ENCODE peak calls at places on chromosomes 6 and 20, in six cellular contexts. R, N, A, Z, K and P are unnamed samples.

GRCh38 chr20:15895560-15896084 is 677.6 kb downstream of the KIF16B start:
- DNase-seq in R (no peak), N (no peak), A (no peak), Z (no peak), K (no peak), P (no peak)

GRCh38 chr6:145323652-145324051 is 411.7 kb downstream of the EPM2A start:
- DNase-seq in R (no peak), N (no peak), A (no peak), Z (no peak), K (peak; percentile 6), P (no peak)

GRCh38 chr6:105793132-105793531 is 293.0 kb upstream of the PRDM1 start:
- DNase-seq in R (no peak), N (no peak), A (no peak), Z (no peak), K (no peak), P (no peak)

GRCh38 chr20:40966516-40967185 is 62.0 kb upstream of the TOP1 start:
- DNase-seq in R (no peak), N (no peak), A (no peak), Z (no peak), K (no peak), P (no peak)

GRCh38 chr20:36538026-36538764 is 3.1 kb upstream of the MYL9 start:
- DNase-seq in R (no peak), N (no peak), A (no peak), Z (no peak), K (peak; percentile 86), P (no peak)

GRCh38 chr6:85418059-85418458 is 31.8 kb upstream of the NT5E start:
- DNase-seq in R (no peak), N (no peak), A (no peak), Z (no peak), K (peak; percentile 57), P (no peak)

GRCh38 chr6:28807682-28808280 is 116.0 kb downstream of the TRIM27 start:
- DNase-seq in R (no peak), N (no peak), A (peak; percentile 94), Z (no peak), K (peak; percentile 42), P (no peak)

GRCh38 chr6:116099036-116099435 is 1.6 kb upstream of the NT5DC1 start:
- DNase-seq in R (no peak), N (no peak), A (no peak), Z (no peak), K (no peak), P (no peak)

GRCh38 chr6:28263946-28264345 is 3.0 kb upstream of the ZSCAN26 start:
- DNase-seq in R (no peak), N (no peak), A (no peak), Z (no peak), K (no peak), P (no peak)

GRCh38 chr20:60030471-60030870 is 72.2 kb downstream of the CDH26 start:
- DNase-seq in R (no peak), N (no peak), A (peak; percentile 9), Z (no peak), K (no peak), P (no peak)

GRCh38 chr20:60022849-60023248 is 64.6 kb downstream of the CDH26 start:
- DNase-seq in R (no peak), N (no peak), A (no peak), Z (no peak), K (no peak), P (no peak)

GRCh38 chr20:60024801-60025200 is 66.6 kb downstream of the CDH26 start:
- DNase-seq in R (no peak), N (no peak), A (peak; percentile 76), Z (no peak), K (no peak), P (no peak)

GRCh38 chr20:60024245-60024644 is 66.0 kb downstream of the CDH26 start:
- DNase-seq in R (no peak), N (no peak), A (no peak), Z (no peak), K (no peak), P (no peak)

GRCh38 chr20:60026010-60026409 is 67.8 kb downstream of the CDH26 start:
- DNase-seq in R (no peak), N (no peak), A (no peak), Z (no peak), K (no peak), P (no peak)
- TF ChIP-seq CTCF in R (no peak), N (no peak), A (no peak), Z (no peak), K (no peak), P (no peak)

DNA sequence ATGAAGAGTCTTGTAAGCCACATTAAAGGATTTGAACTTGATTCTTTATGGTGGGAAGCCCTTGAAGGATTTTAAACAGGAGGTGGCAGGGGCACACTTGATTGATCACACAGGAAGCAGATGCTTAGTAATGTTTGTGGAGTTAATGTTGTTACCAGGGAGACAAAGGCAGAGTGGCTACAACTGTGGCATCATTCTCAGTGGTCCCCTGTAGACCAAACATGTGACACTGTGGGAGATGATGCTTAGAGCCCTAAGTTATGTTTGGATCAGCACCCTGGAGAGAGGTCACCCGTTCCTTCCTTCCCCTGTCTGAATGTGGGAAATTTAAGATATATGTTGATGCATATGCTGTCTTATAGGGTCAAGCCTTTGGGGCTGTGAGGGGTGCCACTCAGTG is 53.2 kb downstream of the EIF2S2 start:
- DNase-seq in R (no peak), N (no peak), A (no peak), Z (no peak), K (no peak), P (no peak)
- TF ChIP-seq CTCF in R (no peak), N (no peak), A (no peak), Z (no peak), K (no peak), P (no peak)

DNA sequence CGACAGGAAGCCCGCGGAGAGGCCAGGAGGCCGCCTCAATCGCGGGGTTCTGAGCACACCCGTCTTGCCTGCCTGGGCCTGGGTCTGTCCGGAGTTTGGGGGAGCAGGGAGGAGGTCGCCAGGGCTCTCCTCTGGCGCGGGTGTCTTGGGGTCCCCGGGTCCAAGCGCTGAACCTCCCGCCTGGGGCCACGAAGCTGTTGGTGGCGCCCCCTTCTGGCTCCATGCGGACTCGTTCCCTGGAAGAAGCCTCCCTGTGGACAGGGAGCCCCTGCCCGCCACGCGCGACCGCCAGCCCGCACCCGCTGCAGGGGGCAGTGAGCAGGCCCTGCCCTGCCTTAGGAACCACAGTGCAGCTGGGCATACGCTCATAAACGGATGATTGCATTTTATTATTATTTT is 44.7 kb downstream of the MCUR1 start:
- DNase-seq in R (no peak), N (no peak), A (peak; percentile 70), Z (no peak), K (no peak), P (no peak)
- TF ChIP-seq CTCF in R (no peak), N (peak; percentile 16), A (peak; percentile 58), Z (no peak), K (peak; percentile 23), P (peak; percentile 50)

DNA sequence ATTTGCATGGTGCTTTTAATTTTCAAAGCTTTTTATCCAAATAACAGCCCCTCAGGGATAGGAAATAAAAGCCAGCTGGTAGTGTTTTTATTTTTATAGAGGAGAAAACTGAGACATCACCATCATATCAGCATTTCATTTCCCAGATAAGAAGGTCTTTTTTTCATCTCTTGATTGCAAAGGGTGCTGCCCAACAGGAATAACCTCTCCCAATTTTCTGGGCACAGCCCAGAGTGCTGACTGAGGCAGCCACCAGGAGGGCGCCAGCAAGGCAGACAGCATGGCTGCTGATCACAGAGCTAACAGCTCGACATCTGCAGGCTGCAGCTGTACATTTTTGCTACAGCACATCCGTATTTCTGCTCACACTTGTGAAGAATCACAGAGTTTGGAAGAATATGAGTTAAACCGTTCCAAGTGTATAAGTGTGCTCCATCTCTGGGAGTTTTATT is 85.7 kb upstream of the C20orf144 start:
- DNase-seq in R (no peak), N (no peak), A (no peak), Z (no peak), K (no peak), P (no peak)
- TF ChIP-seq CTCF in R (no peak), N (no peak), A (peak; percentile 63), Z (no peak), K (no peak), P (no peak)

GRCh38 chr20:44959082-44959895 is 908 bp downstream of the TOMM34 start:
- DNase-seq in R (peak; percentile 28), N (no peak), A (peak; percentile 67), Z (no peak), K (peak; percentile 51), P (no peak)
- TF ChIP-seq CTCF in R (no peak), N (no peak), A (no peak), Z (no peak), K (peak; percentile 12), P (no peak)

DNA sequence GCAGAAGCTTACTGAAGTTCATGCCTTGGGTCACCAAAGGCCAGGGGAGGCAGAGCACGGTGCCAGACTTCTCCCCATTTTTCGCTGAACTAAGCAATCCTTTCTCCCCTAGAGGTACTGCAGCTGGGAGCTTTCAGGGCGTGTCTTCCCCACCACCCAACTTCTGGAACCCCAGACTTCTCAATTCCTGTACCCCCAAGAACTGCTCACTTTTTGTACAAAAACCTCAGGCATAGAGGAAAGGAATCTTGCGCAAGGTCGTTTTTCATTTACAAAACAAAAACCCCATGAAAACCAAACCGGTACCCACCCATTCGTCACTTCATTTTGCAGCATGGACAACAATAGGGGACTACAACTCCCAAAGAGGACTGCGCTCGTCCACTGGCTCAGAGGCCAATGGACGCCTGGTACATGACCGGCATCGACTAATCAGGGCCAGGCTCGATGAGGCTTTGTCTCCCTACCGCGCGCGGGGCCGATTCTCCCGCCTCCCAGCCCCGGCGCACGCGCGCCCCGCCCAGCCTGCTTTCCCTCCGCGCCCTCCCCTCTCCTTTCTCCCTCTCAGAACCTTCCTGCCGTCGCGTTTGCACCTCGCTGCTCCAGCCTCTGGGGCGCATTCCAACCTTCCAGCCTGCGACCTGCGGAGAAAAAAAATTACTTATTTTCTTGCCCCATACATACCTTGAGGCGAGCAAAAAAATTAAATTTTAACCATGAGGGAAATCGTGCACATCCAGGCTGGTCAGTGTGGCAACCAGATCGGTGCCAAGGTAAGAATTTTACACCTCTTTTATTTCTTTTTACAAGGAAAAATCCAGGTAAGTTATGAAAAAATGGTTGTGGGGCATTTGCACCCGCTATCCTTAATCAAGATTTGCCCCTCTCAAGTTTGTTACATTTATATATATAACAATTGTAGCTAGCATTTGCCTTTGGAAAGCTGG is at the start of gene TUBB:
- DNase-seq in R (peak; percentile 92), N (peak; percentile 93), A (peak; percentile 98), Z (peak; percentile 98), K (peak; percentile 98), P (peak; percentile 95)
- TF ChIP-seq CTCF in R (no peak), N (no peak), A (peak; percentile 29), Z (no peak), K (peak; percentile 5), P (no peak)

GRCh38 chr6:13508711-13509705 is 21.6 kb upstream of the GFOD1 start:
- DNase-seq in R (no peak), N (peak; percentile 97), A (no peak), Z (no peak), K (peak; percentile 89), P (no peak)
- TF ChIP-seq CTCF in R (no peak), N (no peak), A (peak; percentile 34), Z (no peak), K (no peak), P (no peak)

DNA sequence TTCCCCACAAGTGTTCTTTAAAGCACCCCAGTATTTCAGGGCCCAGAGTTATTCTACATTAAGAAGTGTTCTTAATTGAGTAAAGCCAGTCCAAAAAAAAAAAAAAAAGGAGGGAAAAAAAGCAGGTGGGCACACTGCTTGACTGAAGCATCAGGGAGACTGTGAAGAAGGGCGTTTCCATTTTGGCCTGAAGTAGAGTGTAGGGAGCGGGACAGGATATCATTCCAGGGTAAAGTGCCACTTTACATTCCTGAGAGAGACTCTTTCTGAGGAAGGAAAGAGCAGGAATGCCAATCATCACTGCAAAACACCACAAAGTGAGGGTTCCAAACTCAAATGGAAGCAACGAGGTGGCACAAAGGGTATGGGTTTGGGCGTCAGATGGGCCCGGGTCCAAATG is 54.1 kb upstream of the BEND6 start:
- DNase-seq in R (no peak), N (no peak), A (no peak), Z (no peak), K (no peak), P (no peak)
- TF ChIP-seq CTCF in R (no peak), N (no peak), A (no peak), Z (no peak), K (no peak), P (no peak)